ENCODE peak calls at places on chromosomes 12 and 14, in eight cellular contexts. C is GDM1; N is AG10803; Y is HS-27A; M is AG20443; V is GM20000; X is COR-L47; K is activated CD4-positive, alpha-beta T cell treated with anti-CD3 and anti-CD28 coated beads, Interleukin-2, amount 10 ng/mL, durations not matched to agents 7 days and 5 days. D is an unnamed sample.

GRCh38 chr12:82527165-82527780 is 159.4 kb upstream of the TMTC2 start:
- DNase-seq in C (no peak), N (peak; percentile 71), Y (no peak), M (peak; percentile 59), V (peak; percentile 40), X (peak; percentile 52), K (peak; percentile 41), D (peak; percentile 33)

GRCh38 chr12:121240484-121241202 is 30.7 kb downstream of the P2RX4 start:
- DNase-seq in C (peak; percentile 69), N (peak; percentile 45), Y (no peak), M (peak; percentile 58), V (peak; percentile 62), X (no peak), K (peak; percentile 88), D (no peak)

GRCh38 chr12:53224268-53224896 is 7.6 kb downstream of the RARG start:
- DNase-seq in C (no peak), N (no peak), Y (no peak), M (no peak), V (no peak), X (peak; percentile 42), K (no peak), D (no peak)

GRCh38 chr12:69985656-69986055 is 160.6 kb downstream of the MYRFL start:
- DNase-seq in C (no peak), N (no peak), Y (no peak), M (no peak), V (peak; percentile 17), X (no peak), K (peak; percentile 11), D (no peak)

GRCh38 chr14:95490727-95491451 is 25.6 kb downstream of the SYNE3 start:
- DNase-seq in C (no peak), N (no peak), Y (no peak), M (no peak), V (no peak), X (no peak), K (no peak), D (peak; percentile 92)

GRCh38 chr14:100281286-100282082 is 24.8 kb downstream of the SLC25A29 start:
- DNase-seq in C (no peak), N (no peak), Y (no peak), M (no peak), V (no peak), X (no peak), K (no peak), D (no peak)

GRCh38 chr14:100536721-100537700 is 50.2 kb downstream of the BEGAIN start:
- DNase-seq in C (no peak), N (no peak), Y (no peak), M (no peak), V (peak; percentile 22), X (no peak), K (no peak), D (no peak)

GRCh38 chr14:95222870-95223398 is 65.6 kb upstream of the DICER1 start:
- DNase-seq in C (no peak), N (peak; percentile 50), Y (no peak), M (no peak), V (no peak), X (no peak), K (no peak), D (no peak)

GRCh38 chr12:1660304-1661187 is 30.3 kb upstream of the ADIPOR2 start:
- DNase-seq in C (no peak), N (no peak), Y (no peak), M (no peak), V (peak; percentile 6), X (no peak), K (peak; percentile 32), D (no peak)

GRCh38 chr12:62625238-62625637 is 158.6 kb downstream of the MON2 start:
- DNase-seq in C (no peak), N (peak; percentile 80), Y (no peak), M (peak; percentile 22), V (no peak), X (no peak), K (no peak), D (no peak)

GRCh38 chr14:22542360-22542759 is 46.7 kb downstream of the DAD1 start:
- DNase-seq in C (no peak), N (no peak), Y (no peak), M (no peak), V (no peak), X (no peak), K (no peak), D (peak; percentile 26)

GRCh38 chr12:32595251-32595650 is 83.8 kb upstream of the DNM1L start:
- DNase-seq in C (no peak), N (peak; percentile 58), Y (peak; percentile 59), M (no peak), V (no peak), X (no peak), K (no peak), D (no peak)

GRCh38 chr12:114013601-114014345 is 47.6 kb upstream of the RBM19 start:
- DNase-seq in C (no peak), N (peak; percentile 54), Y (peak; percentile 3), M (peak; percentile 35), V (no peak), X (peak; percentile 74), K (no peak), D (no peak)

GRCh38 chr14:42407153-42407552 is 800.5 kb downstream of the LRFN5 start:
- DNase-seq in C (no peak), N (no peak), Y (no peak), M (no peak), V (no peak), X (no peak), K (no peak), D (no peak)

GRCh38 chr14:29005647-29006046 is 239.1 kb downstream of the FOXG1 start:
- DNase-seq in C (no peak), N (no peak), Y (no peak), M (no peak), V (no peak), X (no peak), K (no peak), D (no peak)

GRCh38 chr12:95143784-95144205 is 70.4 kb upstream of the NR2C1 start:
- DNase-seq in C (no peak), N (peak; percentile 46), Y (no peak), M (peak; percentile 44), V (no peak), X (no peak), K (no peak), D (no peak)

GRCh38 chr12:9050521-9051155 is 61.3 kb downstream of the KLRG1 start:
- DNase-seq in C (no peak), N (no peak), Y (no peak), M (no peak), V (no peak), X (no peak), K (no peak), D (no peak)

GRCh38 chr12:97557116-97557515 is 94.5 kb downstream of the RMST start:
- DNase-seq in C (no peak), N (no peak), Y (no peak), M (no peak), V (no peak), X (no peak), K (no peak), D (no peak)

GRCh38 chr12:66144796-66145754 is 14.5 kb upstream of the LLPH start:
- DNase-seq in C (peak; percentile 44), N (peak; percentile 77), Y (peak; percentile 50), M (peak; percentile 50), V (no peak), X (no peak), K (peak; percentile 12), D (peak; percentile 53)

GRCh38 chr12:130066742-130067141 is 95.5 kb upstream of the FZD10 start:
- DNase-seq in C (no peak), N (no peak), Y (no peak), M (no peak), V (no peak), X (no peak), K (no peak), D (no peak)

GRCh38 chr12:84738481-84738972 is 174.1 kb downstream of the SLC6A15 start:
- DNase-seq in C (no peak), N (peak; percentile 68), Y (no peak), M (peak; percentile 19), V (no peak), X (no peak), K (no peak), D (peak; percentile 27)

GRCh38 chr12:98840325-98840724 is 195.2 kb downstream of the APAF1 start:
- DNase-seq in C (no peak), N (no peak), Y (no peak), M (no peak), V (no peak), X (no peak), K (no peak), D (no peak)

GRCh38 chr14:50173891-50174290 is 57.5 kb downstream of the SOS2 start:
- DNase-seq in C (no peak), N (peak; percentile 8), Y (no peak), M (no peak), V (no peak), X (no peak), K (no peak), D (no peak)

GRCh38 chr14:40221428-40221827 is 789.2 kb upstream of the FBXO33 start:
- DNase-seq in C (no peak), N (no peak), Y (no peak), M (no peak), V (no peak), X (no peak), K (no peak), D (no peak)

GRCh38 chr12:53378222-53378621 is 1.8 kb upstream of the SP1 start:
- DNase-seq in C (no peak), N (no peak), Y (no peak), M (no peak), V (no peak), X (no peak), K (no peak), D (no peak)

GRCh38 chr12:55723516-55724225 is 3.5 kb downstream of the RDH5 start:
- DNase-seq in C (no peak), N (no peak), Y (no peak), M (no peak), V (no peak), X (no peak), K (no peak), D (no peak)

GRCh38 chr12:31832740-31833540 is 104.1 kb upstream of the AMN1 start:
- DNase-seq in C (peak; percentile 86), N (no peak), Y (no peak), M (no peak), V (no peak), X (no peak), K (peak; percentile 51), D (no peak)

GRCh38 chr12:64794305-64794704 is 30.1 kb upstream of the TBC1D30 start:
- DNase-seq in C (no peak), N (no peak), Y (no peak), M (no peak), V (no peak), X (no peak), K (no peak), D (no peak)

GRCh38 chr12:636632-637031 is 26.6 kb downstream of the NINJ2 start:
- DNase-seq in C (peak; percentile 16), N (no peak), Y (no peak), M (no peak), V (no peak), X (no peak), K (no peak), D (no peak)

GRCh38 chr12:132593521-132593920 is 16.9 kb downstream of the LRCOL1 start:
- DNase-seq in C (no peak), N (no peak), Y (no peak), M (no peak), V (no peak), X (peak; percentile 64), K (no peak), D (no peak)

GRCh38 chr14:104515059-104515810 is 64.3 kb upstream of the C14orf180 start:
- DNase-seq in C (no peak), N (no peak), Y (no peak), M (no peak), V (no peak), X (no peak), K (no peak), D (no peak)

GRCh38 chr12:65532744-65533143 is 254.3 kb downstream of the MSRB3 start:
- DNase-seq in C (no peak), N (peak; percentile 65), Y (peak; percentile 53), M (no peak), V (no peak), X (no peak), K (no peak), D (peak; percentile 92)

D was measured in COLO829.